ENCODE peak calls at places on chromosomes 13 and 19, in eight cellular contexts. Y, F, R, D, Q, B, J and M are unnamed samples.
A peak's percentile ranks its signal among the peaks of the same experiment; 100 is the strongest.

GRCh38 chr13:50131998-50132936 is 117.0 kb downstream of the KCNRG start:
- DNase-seq in B (no peak), F (no peak), R (no peak), Y (no peak), Q (no peak), J (no peak), D (no peak), M (no peak)

GRCh38 chr19:42285546-42285945 is 16.4 kb upstream of the PRR19 start:
- DNase-seq in R (no peak), Q (no peak), D (no peak), J (no peak), Y (no peak), F (no peak), B (peak; percentile 38), M (no peak)

GRCh38 chr19:31666126-31666525 is 316.9 kb upstream of the TSHZ3 start:
- DNase-seq in F (no peak), B (no peak), D (no peak), Q (no peak), Y (no peak), R (no peak), J (no peak), M (no peak)

GRCh38 chr13:80338781-80339577 is 1.9 kb downstream of the SPRY2 start:
- DNase-seq in Y (no peak), B (peak; percentile 40), R (peak; percentile 21), D (peak; percentile 63), J (no peak), Q (peak; percentile 91), F (peak; percentile 76), M (peak; percentile 82)

GRCh38 chr19:18144906-18145305 is 8.1 kb upstream of the PIK3R2 start:
- DNase-seq in J (no peak), R (no peak), Y (no peak), D (no peak), F (no peak), B (no peak), Q (no peak), M (no peak)

GRCh38 chr19:38134538-38135149 is 89.4 kb downstream of the DPF1 start:
- DNase-seq in Q (no peak), Y (no peak), J (no peak), F (no peak), B (peak; percentile 63), D (no peak), R (no peak), M (peak; percentile 32)

GRCh38 chr19:15971217-15971616 is 22.4 kb downstream of the OR10H4 start:
- DNase-seq in Y (no peak), D (no peak), J (no peak), R (no peak), B (peak; percentile 5), Q (no peak), F (no peak), M (no peak)

GRCh38 chr13:112845511-112846144 is 123.4 kb upstream of the MCF2L start:
- DNase-seq in R (no peak), J (no peak), Y (no peak), Q (peak; percentile 36), D (no peak), F (no peak), B (no peak), M (no peak)

GRCh38 chr13:112213467-112214245 is 146.7 kb downstream of the SOX1 start:
- DNase-seq in F (peak; percentile 79), Y (no peak), J (no peak), D (no peak), Q (no peak), R (no peak), B (no peak), M (no peak)

GRCh38 chr13:114124921-114125320 is 7.5 kb downstream of the RASA3 start:
- DNase-seq in F (no peak), B (peak; percentile 60), Y (peak; percentile 80), J (peak; percentile 46), R (peak; percentile 72), Q (no peak), D (no peak), M (peak; percentile 70)

GRCh38 chr19:51602189-51602854 is 27.9 kb downstream of the SIGLEC5 start:
- DNase-seq in J (no peak), B (peak; percentile 87), F (no peak), D (no peak), Q (no peak), Y (no peak), R (no peak), M (no peak)

GRCh38 chr13:73939603-73940002 is 194.6 kb downstream of the KLF12 start:
- DNase-seq in D (no peak), Y (no peak), F (no peak), R (no peak), B (no peak), Q (no peak), J (no peak), M (no peak)

GRCh38 chr13:91368676-91369425 is 21.4 kb downstream of the MIR17HG start:
- DNase-seq in B (no peak), R (no peak), Y (no peak), D (no peak), F (no peak), J (no peak), Q (no peak), M (peak; percentile 31)

DNA sequence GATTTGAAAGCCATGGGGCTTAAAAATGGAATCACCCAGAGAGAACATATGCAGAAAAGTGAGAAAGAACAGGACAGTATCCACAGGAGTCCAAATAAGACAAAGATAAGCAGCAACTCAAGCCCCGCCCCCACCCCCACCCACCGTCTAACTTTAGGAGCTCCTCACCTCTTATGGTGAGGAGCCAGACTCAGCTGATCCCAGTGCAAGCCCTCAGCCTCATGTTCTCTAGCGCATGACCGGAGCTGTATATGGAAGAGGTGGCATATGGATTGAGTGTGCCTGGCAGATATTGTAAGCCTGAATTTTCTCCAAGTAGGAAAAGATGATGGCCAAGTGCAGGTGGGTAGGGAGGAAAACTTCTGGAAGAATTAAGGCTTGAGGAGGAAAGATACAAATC is 36.4 kb upstream of the DCT start:
- DNase-seq in Q (no peak), J (no peak), Y (no peak), R (no peak), D (no peak), F (no peak), B (no peak), M (no peak)
- H3K4me3 ChIP-seq in Q (no peak overlapping the region), J (no peak overlapping the region), Y (no peak overlapping the region), R (no peak overlapping the region), D (no peak overlapping the region), F (no peak overlapping the region), B (no peak overlapping the region), M (no peak overlapping the region)

DNA sequence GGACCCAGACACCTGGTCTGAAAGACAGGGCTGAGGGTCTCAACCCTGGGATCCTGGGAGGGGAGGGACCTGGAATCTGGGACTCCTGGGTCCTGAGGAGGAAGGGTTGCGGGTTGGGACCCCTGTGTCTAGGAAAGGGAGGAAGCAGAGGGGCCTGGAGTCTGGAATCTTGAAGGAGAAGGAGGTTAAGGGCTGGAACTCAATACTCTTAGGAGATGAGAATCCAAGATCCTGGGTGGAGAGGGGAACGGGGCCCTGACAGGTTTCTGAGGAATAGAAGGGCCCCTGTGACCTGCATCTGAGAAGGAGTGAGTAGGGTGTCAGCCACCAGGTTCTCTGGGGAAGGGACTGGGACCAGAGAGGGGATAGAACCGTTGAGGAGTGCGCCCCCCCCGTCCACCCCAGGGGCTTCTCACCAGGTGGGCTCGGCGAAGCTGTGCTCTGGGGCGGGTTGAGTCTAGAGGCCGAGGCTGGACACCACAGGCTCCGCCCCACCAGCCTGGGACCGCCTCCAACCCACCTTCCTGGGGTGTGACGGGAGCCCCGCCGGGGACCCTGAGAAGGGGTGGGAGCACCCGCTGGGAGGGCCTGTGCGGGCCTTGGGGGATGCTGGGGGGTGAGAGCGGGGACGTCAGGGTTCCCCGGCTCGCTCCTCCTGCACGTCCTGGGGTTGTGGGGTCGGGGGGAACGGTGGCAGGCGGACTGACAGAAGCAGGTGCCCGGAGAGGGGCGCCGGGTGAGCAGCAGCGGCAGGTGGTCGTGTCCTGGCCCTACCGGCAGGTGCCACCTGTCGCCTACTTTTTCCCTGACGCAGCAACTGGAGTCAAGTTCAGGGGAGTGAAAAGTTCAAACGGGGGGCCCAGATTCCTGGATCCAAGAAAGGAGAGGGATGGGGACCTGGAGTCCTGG is at the start of gene MAMSTR:
- DNase-seq in Q (no peak), J (no peak), B (no peak), R (no peak), D (no peak), Y (no peak), F (no peak), M (no peak)
- H3K4me3 ChIP-seq in Q (no peak within 1 kb of the TSS), J (peak within 1 kb of the TSS; percentile 71), B (peak within 1 kb of the TSS; percentile 57), R (peak within 1 kb of the TSS; percentile 91), D (peak within 1 kb of the TSS; percentile 73), Y (peak within 1 kb of the TSS; percentile 92), F (no peak within 1 kb of the TSS), M (peak within 1 kb of the TSS; percentile 71)

GRCh38 chr13:106287351-106287750 is 248.1 kb downstream of the EFNB2 start:
- DNase-seq in D (no peak), J (no peak), F (no peak), B (no peak), Y (no peak), Q (no peak), R (no peak), M (no peak)
- H3K4me3 ChIP-seq in D (no peak overlapping the region), J (no peak overlapping the region), F (no peak overlapping the region), B (no peak overlapping the region), Y (no peak overlapping the region), Q (no peak overlapping the region), R (no peak overlapping the region), M (no peak overlapping the region)

GRCh38 chr19:30525383-30525782 is 153.2 kb downstream of the ZNF536 start:
- DNase-seq in Q (no peak), R (no peak), J (no peak), Y (no peak), F (no peak), B (no peak), D (no peak), M (no peak)

GRCh38 chr19:30535011-30535410 is 162.8 kb downstream of the ZNF536 start:
- DNase-seq in B (no peak), F (no peak), D (no peak), R (no peak), J (no peak), Y (no peak), Q (no peak), M (no peak)

GRCh38 chr19:30528919-30529318 is 156.7 kb downstream of the ZNF536 start:
- DNase-seq in J (no peak), Y (no peak), D (no peak), Q (no peak), R (no peak), B (no peak), F (no peak), M (no peak)

GRCh38 chr19:30530751-30531150 is 158.6 kb downstream of the ZNF536 start:
- DNase-seq in J (no peak), Q (no peak), F (no peak), R (no peak), Y (no peak), D (no peak), B (no peak), M (no peak)

DNA sequence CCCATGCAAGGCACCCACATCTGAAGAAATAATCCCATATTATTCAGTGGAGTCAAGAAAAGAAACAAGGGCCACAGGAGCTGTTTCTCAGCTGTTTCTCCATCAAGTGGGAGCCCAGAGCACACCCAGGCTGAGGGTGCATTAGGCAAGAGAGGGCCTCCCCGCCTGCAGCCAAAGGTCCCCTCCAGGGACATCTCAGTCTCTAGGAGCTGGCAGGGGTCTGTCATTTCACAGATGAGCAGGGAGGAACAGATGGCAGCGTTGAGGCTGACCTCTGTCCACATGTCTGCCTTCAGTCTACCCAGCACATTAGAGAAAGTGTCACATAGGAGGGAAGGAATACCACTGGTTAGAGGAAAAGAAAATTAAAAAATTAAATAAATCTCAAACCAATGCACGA is 157.7 kb downstream of the ZNF536 start:
- DNase-seq in R (no peak), Y (no peak), D (no peak), Q (no peak), J (no peak), F (no peak), B (no peak), M (no peak)
- H3K4me3 ChIP-seq in R (no peak overlapping the region), Y (no peak overlapping the region), D (no peak overlapping the region), Q (no peak overlapping the region), J (no peak overlapping the region), F (no peak overlapping the region), B (no peak overlapping the region), M (no peak overlapping the region)